ENCODE peak calls at places on chromosomes 12 and 14, in four cellular contexts. U is H1, B is trophoblast cell, N is H9. H is an unnamed sample. For H3K4me1 and H3K79me2, the result is how much of the 10 kb centered on the place peaks cover.

GRCh38 chr14:41650802-41651201 is 44.1 kb downstream of the LRFN5 start:
- DNase-seq in B (no peak), U (no peak), N (no peak), H (no peak)

GRCh38 chr12:122872815-122873361 is 23.0 kb downstream of the VPS37B start:
- DNase-seq in N (no peak), B (no peak), U (no peak), H (no peak)

GRCh38 chr14:75523771-75524171 is 1.5 kb downstream of the BATF start:
- DNase-seq in B (no peak), U (no peak), N (no peak), H (no peak)

GRCh38 chr14:37858733-37859132 is 263.3 kb downstream of the TTC6 start:
- DNase-seq in N (no peak), B (no peak), U (no peak), H (no peak)

GRCh38 chr12:126663304-126664094 is 1598.3 kb downstream of the AACS start:
- DNase-seq in U (peak), B (no peak), N (peak), H (peak)

GRCh38 chr12:88658009-88658408 is 77.7 kb upstream of the KITLG start:
- DNase-seq in B (no peak), N (no peak), U (no peak), H (no peak)

GRCh38 chr14:69708586-69709169 is 58.3 kb upstream of the SRSF5 start:
- DNase-seq in N (peak), B (no peak), U (no peak), H (peak)

GRCh38 chr12:47067176-47067575 is 12.2 kb upstream of the PCED1B start:
- DNase-seq in U (no peak), N (no peak), B (no peak), H (no peak)

GRCh38 chr12:14554281-14555008 is 13.2 kb downstream of the PLBD1 start:
- DNase-seq in N (no peak), U (no peak), B (peak), H (peak)

DNA sequence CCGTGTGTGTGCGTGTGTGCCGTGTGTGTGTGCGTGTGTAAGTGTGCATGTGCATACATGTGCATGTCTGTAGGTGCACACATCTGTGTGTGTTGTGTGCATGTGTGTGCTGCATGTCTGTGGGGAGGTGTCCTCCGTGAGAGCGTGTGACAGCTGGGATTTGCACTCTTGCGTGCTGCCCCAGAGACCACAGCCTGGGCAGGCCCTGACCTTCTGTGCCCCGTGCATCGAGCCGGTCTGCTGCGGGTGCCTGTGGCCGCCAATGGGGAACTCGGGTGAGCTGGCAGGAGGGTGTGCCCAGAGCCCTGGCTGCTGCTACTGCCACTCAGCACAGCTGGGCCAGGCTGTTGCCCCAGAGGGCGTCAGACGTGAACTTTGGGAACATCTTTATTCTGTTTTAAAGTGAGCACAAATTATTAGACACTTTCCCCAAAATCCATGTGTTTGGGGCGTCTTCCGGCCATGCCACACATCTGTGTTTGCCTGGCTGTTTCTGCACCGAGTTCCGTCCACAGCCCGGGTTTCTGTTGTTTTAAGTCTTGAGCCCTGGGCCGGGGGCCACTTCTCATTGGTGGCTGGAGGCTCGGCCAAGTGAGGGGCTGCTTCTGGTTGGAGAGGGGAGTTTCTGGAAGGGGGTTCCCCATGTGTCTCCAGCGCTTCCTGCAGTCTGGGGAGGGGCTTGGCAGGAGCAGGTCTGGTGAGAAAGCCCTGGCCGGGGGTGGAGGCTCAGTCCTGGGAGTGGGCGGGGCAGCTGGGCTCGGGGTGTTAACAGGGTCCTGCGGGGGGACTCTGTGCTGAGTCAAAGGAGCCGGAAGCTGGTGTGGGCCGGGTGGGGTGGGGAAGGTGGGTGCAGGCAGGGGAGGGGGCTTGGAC is 7.6 kb downstream of the CEP170B start:
- DNase-seq in B (no peak), N (peak), U (no peak), H (peak)
- H2BK120ac ChIP-seq in B (no peak), N (no peak), U (peak), H (no peak)

DNA sequence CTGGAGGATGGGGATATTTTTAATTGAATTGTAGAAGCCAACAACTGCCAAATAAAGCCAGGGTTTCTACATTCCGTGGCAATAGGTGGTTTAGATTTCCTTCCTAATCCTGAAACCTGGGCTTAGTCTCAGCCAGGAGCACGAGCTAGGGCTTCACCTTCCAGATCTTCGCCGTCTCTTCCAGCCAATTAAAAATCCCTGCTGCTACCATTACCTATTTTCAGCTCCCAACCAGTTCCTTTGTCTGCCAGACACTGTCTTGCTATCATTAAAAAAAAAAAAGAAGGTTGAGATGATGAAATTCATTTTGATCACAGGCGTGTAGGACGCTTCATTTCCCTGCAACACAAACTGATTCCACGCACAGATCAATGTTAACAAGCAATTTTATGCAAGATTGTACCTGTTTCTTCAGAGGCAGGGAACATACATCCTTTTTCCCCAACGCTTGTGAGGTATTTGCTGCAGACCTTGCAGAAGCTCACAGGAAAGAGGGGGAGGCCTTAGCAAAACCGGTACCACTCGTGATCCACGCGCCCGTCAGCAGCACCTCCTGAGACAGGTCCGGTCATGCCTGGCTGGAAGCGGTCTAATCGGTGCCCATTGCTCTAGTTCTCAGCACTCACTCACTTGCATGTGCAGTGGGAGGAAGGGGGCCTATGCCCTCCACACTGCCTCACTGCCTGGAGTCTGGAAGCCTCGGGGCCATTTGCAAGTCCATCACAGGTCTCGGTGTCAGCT is 65.1 kb downstream of the SLC6A12 start:
- DNase-seq in B (no peak), U (no peak), N (no peak), H (no peak)
- H3K4me1 ChIP-seq in B (under half), U (under half), N (under half), H (under half)

DNA sequence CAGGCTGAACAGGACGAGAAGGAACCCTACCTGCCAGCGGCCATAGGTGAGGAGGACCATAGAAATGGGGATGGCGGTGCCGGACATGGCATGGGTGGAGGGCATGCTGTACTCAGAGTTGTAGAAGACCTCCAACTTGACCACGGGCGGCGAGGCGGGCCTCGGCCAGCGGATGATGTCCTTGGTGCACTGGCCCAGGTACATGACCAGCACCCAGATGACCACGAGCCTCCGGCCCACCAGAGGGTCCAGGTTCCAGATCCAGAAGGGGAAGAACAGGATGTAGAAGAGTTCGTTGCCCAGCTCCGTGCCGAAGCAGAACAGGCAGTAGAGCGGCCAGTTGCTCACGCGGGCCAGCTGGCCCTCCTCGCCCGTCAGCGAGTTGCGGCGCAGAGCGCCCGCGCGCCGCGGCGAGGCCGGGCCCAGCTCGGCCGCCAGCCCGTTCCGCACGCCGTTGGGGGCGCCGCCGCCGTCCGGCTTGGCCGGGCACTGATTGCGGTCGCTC is 582 bp downstream of the SGPP1 start:
- DNase-seq in B (peak), N (peak), U (no peak), H (peak)
- H3K79me2 ChIP-seq in B (under half), N (under half), U (under half), H (under half)

GRCh38 chr12:57129311-57130288 is 1.3 kb downstream of the LRP1 start:
- DNase-seq in B (no peak), U (no peak), N (peak), H (peak)
- H2BK120ac ChIP-seq in B (peak), U (no peak), N (no peak), H (no peak)

GRCh38 chr12:2443766-2444165 is 351.0 kb upstream of the FKBP4 start:
- DNase-seq in U (no peak), B (no peak), N (no peak), H (no peak)

GRCh38 chr12:2435511-2435910 is 359.3 kb upstream of the FKBP4 start:
- DNase-seq in B (no peak), U (no peak), N (no peak), H (no peak)

GRCh38 chr12:2439332-2440100 is 355.3 kb upstream of the FKBP4 start:
- DNase-seq in B (no peak), N (no peak), U (no peak), H (no peak)
- H3K4me1 ChIP-seq in B (under half), N (under half), U (under half), H (under half)

DNA sequence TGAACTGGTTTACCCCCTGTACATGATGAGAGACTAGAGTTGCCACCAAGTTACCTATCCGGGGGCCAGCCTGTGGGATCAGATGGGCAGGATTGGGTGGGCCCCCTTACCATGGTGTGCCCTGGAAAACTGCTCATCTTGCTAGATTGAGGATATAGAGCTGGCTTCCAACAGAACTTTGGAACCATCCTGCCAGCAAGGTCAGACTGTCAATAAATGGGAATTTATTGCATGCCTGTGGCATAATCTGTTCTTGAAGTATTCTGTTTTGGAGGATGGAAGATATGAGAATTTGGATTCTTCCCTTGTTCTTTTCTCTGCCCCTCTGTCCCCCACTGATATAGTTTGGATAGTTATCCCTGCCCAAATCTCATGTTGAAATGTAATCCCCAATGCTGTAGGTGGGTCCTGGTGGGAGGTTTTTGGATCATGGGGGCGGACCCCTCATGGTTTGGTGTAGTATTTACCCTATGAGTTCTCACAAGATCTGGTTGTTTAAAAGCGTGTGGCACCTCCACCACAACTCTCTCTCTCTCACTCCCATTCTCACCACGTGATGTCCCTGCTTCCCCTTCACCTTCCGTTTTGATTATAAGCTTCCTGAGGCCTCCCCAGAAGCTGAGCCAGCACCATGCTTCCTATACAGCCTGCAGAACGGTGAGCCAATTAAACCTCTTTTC is 3.7 kb upstream of the TM9SF1 start:
- DNase-seq in B (no peak), U (no peak), N (no peak), H (no peak)
- H3K79me2 ChIP-seq in B (under half), U (under half), N (under half), H (under half)